ENCODE peak calls at places on chromosomes 1 and 21, in six cellular contexts. One of them, this sample, is unnamed. For H3K9me3, the result is how much of the 10 kb centered on the place peaks cover.

GRCh38 chr21:41427556-41427955 is 1.5 kb downstream of the MX1 start:
- DNase-seq in breast epithelium: no peak
- DNase-seq in ovary: no peak
- DNase-seq in suprapubic skin: no peak
- DNase-seq in IMR-90: no peak
- DNase-seq in K562: no peak
- DNase-seq in this sample: no peak

GRCh38 chr1:92326681-92327080 is 27.8 kb downstream of the RPAP2 start:
- DNase-seq in breast epithelium: no peak
- DNase-seq in ovary: no peak
- DNase-seq in suprapubic skin: no peak
- DNase-seq in IMR-90: no peak
- DNase-seq in K562: no peak
- DNase-seq in this sample: no peak

GRCh38 chr1:24904731-24905354 is 25.2 kb downstream of the RUNX3 start:
- DNase-seq in breast epithelium: peak
- DNase-seq in ovary: peak
- DNase-seq in suprapubic skin: peak
- DNase-seq in IMR-90: no peak
- DNase-seq in K562: no peak
- DNase-seq in this sample: no peak

GRCh38 chr1:182087304-182087703 is 25.8 kb upstream of the ZNF648 start:
- DNase-seq in breast epithelium: no peak
- DNase-seq in ovary: no peak
- DNase-seq in suprapubic skin: no peak
- DNase-seq in IMR-90: no peak
- DNase-seq in K562: no peak
- DNase-seq in this sample: no peak

GRCh38 chr1:95002657-95003432 is 69.9 kb downstream of the ALG14 start:
- DNase-seq in breast epithelium: no peak
- DNase-seq in ovary: peak
- DNase-seq in suprapubic skin: no peak
- DNase-seq in IMR-90: peak
- DNase-seq in K562: no peak
- DNase-seq in this sample: no peak

GRCh38 chr1:6205849-6206845 is at the start of gene RNF207:
- DNase-seq in breast epithelium: no peak
- DNase-seq in ovary: peak
- DNase-seq in suprapubic skin: no peak
- DNase-seq in IMR-90: peak
- DNase-seq in K562: peak
- DNase-seq in this sample: no peak

GRCh38 chr21:38631171-38631570 is 132.9 kb upstream of the ERG start:
- DNase-seq in breast epithelium: no peak
- DNase-seq in ovary: no peak
- DNase-seq in suprapubic skin: no peak
- DNase-seq in IMR-90: no peak
- DNase-seq in K562: no peak
- DNase-seq in this sample: no peak

GRCh38 chr1:43563779-43564616 is 33.3 kb downstream of the PTPRF start:
- DNase-seq in breast epithelium: no peak
- DNase-seq in ovary: peak
- DNase-seq in suprapubic skin: no peak
- DNase-seq in IMR-90: no peak
- DNase-seq in K562: no peak
- DNase-seq in this sample: no peak

GRCh38 chr1:223500560-223501425 is 107.6 kb downstream of the CCDC185 start:
- DNase-seq in breast epithelium: no peak
- DNase-seq in ovary: no peak
- DNase-seq in suprapubic skin: no peak
- DNase-seq in IMR-90: peak
- DNase-seq in K562: no peak
- DNase-seq in this sample: no peak

GRCh38 chr1:2555634-2556276 is 416 bp upstream of the TNFRSF14 start:
- DNase-seq in breast epithelium: peak
- DNase-seq in ovary: peak
- DNase-seq in suprapubic skin: peak
- DNase-seq in IMR-90: no peak
- DNase-seq in K562: no peak
- DNase-seq in this sample: peak

GRCh38 chr1:211713231-211713630 is 37.8 kb upstream of the NEK2 start:
- DNase-seq in breast epithelium: no peak
- DNase-seq in ovary: no peak
- DNase-seq in suprapubic skin: no peak
- DNase-seq in IMR-90: no peak
- DNase-seq in K562: no peak
- DNase-seq in this sample: no peak

GRCh38 chr1:204093421-204093717 is 20.5 kb downstream of the SOX13 start:
- DNase-seq in breast epithelium: no peak
- DNase-seq in ovary: no peak
- DNase-seq in suprapubic skin: no peak
- DNase-seq in IMR-90: no peak
- DNase-seq in K562: no peak
- DNase-seq in this sample: no peak

GRCh38 chr1:3625151-3625907 is 514 bp downstream of the TPRG1L start:
- DNase-seq in breast epithelium: no peak
- DNase-seq in ovary: no peak
- DNase-seq in suprapubic skin: no peak
- DNase-seq in IMR-90: peak
- DNase-seq in K562: peak
- DNase-seq in this sample: no peak

GRCh38 chr1:202046227-202046626 is 35.8 kb downstream of the ELF3 start:
- DNase-seq in breast epithelium: peak
- DNase-seq in ovary: no peak
- DNase-seq in suprapubic skin: peak
- DNase-seq in IMR-90: no peak
- DNase-seq in K562: no peak
- DNase-seq in this sample: no peak
- H3K27ac ChIP-seq in breast epithelium: peak
- H3K27ac ChIP-seq in ovary: no peak
- H3K27ac ChIP-seq in suprapubic skin: no peak
- H3K27ac ChIP-seq in IMR-90: no peak
- H3K27ac ChIP-seq in K562: no peak
- H3K27ac ChIP-seq in this sample: no peak

DNA sequence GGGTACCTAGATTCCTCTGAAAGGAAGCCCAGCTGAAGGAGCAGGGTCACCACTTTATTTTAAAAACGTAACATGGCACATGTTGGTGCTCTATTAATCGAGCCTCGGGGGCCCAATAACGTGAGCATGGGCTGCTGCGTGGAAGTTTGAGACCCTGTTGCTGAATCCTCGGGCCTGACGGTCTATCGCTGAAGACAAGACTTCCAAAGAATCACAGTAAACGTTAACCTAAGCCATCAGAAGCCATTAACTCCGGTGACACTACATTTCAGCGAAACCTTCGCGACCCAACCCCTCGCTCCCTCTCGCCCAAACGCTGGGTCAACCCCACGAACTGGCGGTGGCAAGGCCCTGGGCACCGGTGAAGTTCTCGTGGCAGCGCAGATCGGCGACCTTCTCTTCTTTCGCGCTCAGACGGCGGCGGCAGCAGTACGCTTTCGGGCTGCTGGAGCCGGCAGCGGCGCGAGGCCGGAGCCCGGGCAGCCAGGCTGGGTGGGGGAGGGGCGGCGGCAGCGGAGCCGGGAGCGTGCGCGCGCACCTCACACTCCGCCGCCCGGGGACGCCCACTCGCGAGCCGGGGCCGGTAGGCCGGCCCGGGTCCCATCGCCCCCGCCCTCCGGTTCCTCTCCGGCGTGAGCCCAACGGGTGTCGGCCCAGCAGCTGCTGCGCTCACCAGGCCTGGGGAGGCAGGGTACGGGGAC is 818 bp upstream of the MAN1A2 start:
- DNase-seq in breast epithelium: peak
- DNase-seq in ovary: peak
- DNase-seq in suprapubic skin: peak
- DNase-seq in IMR-90: peak
- DNase-seq in K562: peak
- DNase-seq in this sample: peak
- TF ChIP-seq POLR2A in breast epithelium: no peak
- TF ChIP-seq POLR2A in ovary: no peak
- TF ChIP-seq POLR2A in suprapubic skin: peak
- TF ChIP-seq POLR2A in IMR-90: no peak
- TF ChIP-seq POLR2A in K562: peak
- TF ChIP-seq POLR2A in this sample: no peak

GRCh38 chr1:197798492-197798891 is 23.2 kb upstream of the DENND1B start:
- DNase-seq in breast epithelium: no peak
- DNase-seq in ovary: no peak
- DNase-seq in suprapubic skin: no peak
- DNase-seq in IMR-90: no peak
- DNase-seq in K562: no peak
- DNase-seq in this sample: no peak
- H3K9me3 ChIP-seq in breast epithelium: under half
- H3K9me3 ChIP-seq in ovary: under half
- H3K9me3 ChIP-seq in suprapubic skin: under half
- H3K9me3 ChIP-seq in IMR-90: under half
- H3K9me3 ChIP-seq in K562: under half
- H3K9me3 ChIP-seq in this sample: under half

GRCh38 chr1:156591181-156591431 is 470 bp upstream of the NAXE start:
- DNase-seq in breast epithelium: peak
- DNase-seq in ovary: no peak
- DNase-seq in suprapubic skin: no peak
- DNase-seq in IMR-90: no peak
- DNase-seq in K562: no peak
- DNase-seq in this sample: no peak

GRCh38 chr1:156591432-156592157 is at the start of gene NAXE:
- DNase-seq in breast epithelium: peak
- DNase-seq in ovary: peak
- DNase-seq in suprapubic skin: no peak
- DNase-seq in IMR-90: peak
- DNase-seq in K562: peak
- DNase-seq in this sample: peak

GRCh38 chr1:156592158-156592909 is 758 bp downstream of the NAXE start:
- DNase-seq in breast epithelium: no peak
- DNase-seq in ovary: no peak
- DNase-seq in suprapubic skin: no peak
- DNase-seq in IMR-90: no peak
- DNase-seq in K562: no peak
- DNase-seq in this sample: no peak

GRCh38 chr1:156589546-156589945 is 2.0 kb upstream of the NAXE start:
- DNase-seq in breast epithelium: no peak
- DNase-seq in ovary: no peak
- DNase-seq in suprapubic skin: no peak
- DNase-seq in IMR-90: no peak
- DNase-seq in K562: no peak
- DNase-seq in this sample: no peak

DNA sequence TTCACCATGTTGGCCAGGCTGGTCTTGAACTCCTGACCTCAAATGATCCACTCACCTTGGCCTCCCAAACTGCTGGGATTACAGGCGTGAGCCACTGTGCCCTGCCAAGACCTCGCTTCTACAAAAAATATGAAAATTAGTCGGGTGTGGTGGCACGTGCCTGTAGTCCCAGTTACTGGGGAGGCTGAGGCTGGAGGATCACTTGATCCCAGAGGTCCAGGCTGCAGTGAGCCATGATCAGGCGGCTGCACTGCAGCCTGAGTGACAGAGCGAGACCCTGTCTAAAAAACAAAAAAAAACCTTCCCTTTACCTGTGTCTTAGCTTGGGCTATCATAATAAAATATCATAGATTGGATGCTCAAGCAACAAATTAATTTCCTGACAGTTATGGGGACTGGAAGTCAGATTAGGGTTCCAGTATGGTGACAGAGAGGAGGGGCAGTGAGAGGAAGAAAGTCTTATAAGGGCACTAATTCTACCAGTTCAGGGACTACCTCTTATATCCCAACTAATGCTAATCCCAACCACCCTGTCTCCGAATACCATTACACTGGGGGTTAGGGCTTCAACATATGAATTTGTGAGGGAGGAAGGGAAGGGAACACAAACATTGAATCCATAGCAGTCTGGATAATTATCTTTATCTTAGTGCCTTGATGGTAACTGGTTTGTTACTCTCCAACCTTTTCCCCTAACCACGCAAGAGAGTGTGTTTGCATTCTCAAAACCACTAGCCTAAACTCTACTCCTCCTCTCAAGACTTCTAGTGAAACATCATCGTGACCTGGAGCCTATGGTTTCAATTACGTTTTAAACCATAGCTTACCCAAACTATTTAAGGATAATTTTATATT is 1.0 kb upstream of the NAXE start:
- DNase-seq in breast epithelium: peak
- DNase-seq in ovary: no peak
- DNase-seq in suprapubic skin: no peak
- DNase-seq in IMR-90: no peak
- DNase-seq in K562: no peak
- DNase-seq in this sample: no peak
- H3K27ac ChIP-seq in breast epithelium: peak
- H3K27ac ChIP-seq in ovary: peak
- H3K27ac ChIP-seq in suprapubic skin: peak
- H3K27ac ChIP-seq in IMR-90: no peak
- H3K27ac ChIP-seq in K562: peak
- H3K27ac ChIP-seq in this sample: peak

GRCh38 chr1:225427249-225428065 is at the start of gene LBR:
- DNase-seq in breast epithelium: no peak
- DNase-seq in ovary: peak
- DNase-seq in suprapubic skin: no peak
- DNase-seq in IMR-90: peak
- DNase-seq in K562: no peak
- DNase-seq in this sample: no peak
- TF ChIP-seq POLR2A in breast epithelium: no peak
- TF ChIP-seq POLR2A in ovary: no peak
- TF ChIP-seq POLR2A in suprapubic skin: peak
- TF ChIP-seq POLR2A in IMR-90: no peak
- TF ChIP-seq POLR2A in K562: peak
- TF ChIP-seq POLR2A in this sample: no peak